ENCODE peak calls at places on chromosomes 6 and 20, in four cellular contexts. E, G, F and B are unnamed samples.

GRCh38 chr6:72217626-72218025 is 331.3 kb downstream of the RIMS1 start:
- DNase-seq in F (no peak), G (no peak), E (no peak), B (no peak)

GRCh38 chr20:64233725-64234124 is 21.8 kb upstream of the PCMTD2 start:
- DNase-seq in E (no peak), G (no peak), F (no peak), B (no peak)

GRCh38 chr20:34570859-34571306 is 12.4 kb downstream of the MAP1LC3A start:
- DNase-seq in E (no peak), G (no peak), F (peak), B (no peak)

GRCh38 chr6:161455848-161456247 is 182.0 kb upstream of the AGPAT4 start:
- DNase-seq in G (no peak), F (no peak), E (no peak), B (no peak)

GRCh38 chr20:50655325-50655880 is 35.9 kb downstream of the RIPOR3 start:
- DNase-seq in G (no peak), E (no peak), F (no peak), B (no peak)

GRCh38 chr20:44089987-44090674 is 96.9 kb downstream of the JPH2 start:
- DNase-seq in G (no peak), E (no peak), F (peak), B (no peak)

GRCh38 chr20:32312718-32313424 is 35.4 kb downstream of the KIF3B start:
- DNase-seq in E (no peak), F (no peak), G (no peak), B (no peak)

GRCh38 chr20:46833360-46833759 is 61.3 kb upstream of the EYA2 start:
- DNase-seq in G (peak), F (no peak), E (no peak), B (no peak)

GRCh38 chr6:34810936-34811632 is 19.2 kb downstream of the BLTP3A start:
- DNase-seq in F (peak), G (peak), E (no peak), B (no peak)

GRCh38 chr20:39309458-39309857 is 347.3 kb downstream of the DHX35 start:
- DNase-seq in G (peak), E (no peak), F (no peak), B (no peak)

GRCh38 chr20:64206619-64207018 is 42.4 kb downstream of the MYT1 start:
- DNase-seq in E (no peak), F (no peak), G (no peak), B (no peak)

GRCh38 chr6:148513145-148514071 is 170.8 kb downstream of the SASH1 start:
- DNase-seq in E (no peak), F (no peak), G (no peak), B (no peak)

GRCh38 chr6:138989098-138989983 is 1.3 kb upstream of the REPS1 start:
- DNase-seq in G (no peak), F (no peak), E (no peak), B (no peak)

DNA sequence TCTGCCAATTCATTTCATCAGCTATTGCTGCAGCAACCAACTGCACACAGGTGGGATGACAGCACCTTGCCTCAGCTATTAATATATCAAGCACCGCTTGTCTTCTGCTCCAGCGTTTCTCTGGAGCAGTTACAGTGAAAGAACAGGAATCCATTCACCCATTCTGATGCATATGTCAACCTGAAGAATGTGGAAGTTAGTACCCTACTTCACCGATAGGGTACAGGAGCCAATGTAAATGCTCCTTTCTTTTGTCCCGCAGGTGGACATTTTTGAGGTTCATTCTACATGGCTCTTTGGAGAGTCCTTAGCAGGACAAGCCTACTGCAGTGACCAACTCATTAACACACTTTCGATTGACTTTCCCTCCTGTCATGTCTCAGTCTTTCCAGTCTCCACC is 139.9 kb upstream of the PRND start:
- DNase-seq in E (no peak), F (no peak), G (no peak), B (no peak)
- TF ChIP-seq CTCF in E (peak), F (no peak), G (no peak), B (peak)

GRCh38 chr20:14264869-14265268 is 72.5 kb downstream of the FLRT3 start:
- DNase-seq in G (no peak), E (no peak), F (peak), B (no peak)
- TF ChIP-seq CTCF in G (no peak), E (peak), F (peak), B (peak)

GRCh38 chr20:1533059-1533458 is 24.4 kb downstream of the SIRPD start:
- DNase-seq in E (no peak), F (peak), G (no peak), B (no peak)
- TF ChIP-seq CTCF in E (no peak), F (peak), G (peak), B (no peak)

DNA sequence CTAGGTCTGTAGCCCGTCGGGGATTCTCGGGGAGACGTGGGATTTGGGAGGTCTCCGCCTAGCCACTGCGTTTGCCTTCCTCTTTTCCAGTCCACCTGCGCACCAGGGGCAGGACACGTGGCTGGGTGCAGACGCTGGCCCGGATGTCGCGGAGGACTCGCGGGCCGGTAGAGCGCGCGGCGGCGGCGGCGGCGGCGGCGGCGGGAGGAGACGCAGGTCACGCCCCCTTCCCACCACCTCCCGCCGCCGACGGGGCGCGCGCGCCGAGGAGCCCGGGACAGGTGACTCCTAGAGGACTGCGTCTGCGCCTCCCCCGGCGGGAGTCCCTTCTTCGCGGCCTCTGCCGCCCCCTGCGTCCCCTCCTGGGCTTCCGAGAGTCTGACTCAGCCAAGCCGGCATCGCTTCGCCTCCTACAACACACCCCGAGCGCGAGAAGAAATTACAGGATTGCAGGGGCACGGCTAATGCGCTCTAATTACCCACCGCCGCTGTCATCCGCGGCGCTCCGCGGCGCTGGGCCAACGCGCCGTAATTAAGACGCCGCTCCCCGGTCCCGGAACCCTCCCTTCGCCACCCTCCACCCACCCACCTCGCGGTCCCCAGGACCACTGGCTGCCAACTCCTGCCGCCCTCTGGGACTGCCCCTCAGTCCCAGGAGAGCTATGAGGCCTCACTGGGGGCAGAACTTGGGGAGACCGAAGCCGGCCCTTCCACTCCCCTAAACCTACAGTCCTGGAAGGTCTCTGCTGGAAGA is 124.5 kb downstream of the MRPL14 start:
- DNase-seq in F (no peak), E (peak), G (peak), B (peak)
- TF ChIP-seq CTCF in F (no peak), E (no peak), G (peak), B (peak)

GRCh38 chr6:118509009-118509617 is 39.0 kb upstream of the PLN start:
- DNase-seq in G (no peak), E (no peak), F (peak), B (no peak)
- TF ChIP-seq CTCF in G (peak), E (peak), F (peak), B (peak)

GRCh38 chr6:137259349-137259748 is 40.2 kb upstream of the IFNGR1 start:
- DNase-seq in E (no peak), G (no peak), F (peak), B (no peak)
- TF ChIP-seq CTCF in E (no peak), G (no peak), F (no peak), B (no peak)

DNA sequence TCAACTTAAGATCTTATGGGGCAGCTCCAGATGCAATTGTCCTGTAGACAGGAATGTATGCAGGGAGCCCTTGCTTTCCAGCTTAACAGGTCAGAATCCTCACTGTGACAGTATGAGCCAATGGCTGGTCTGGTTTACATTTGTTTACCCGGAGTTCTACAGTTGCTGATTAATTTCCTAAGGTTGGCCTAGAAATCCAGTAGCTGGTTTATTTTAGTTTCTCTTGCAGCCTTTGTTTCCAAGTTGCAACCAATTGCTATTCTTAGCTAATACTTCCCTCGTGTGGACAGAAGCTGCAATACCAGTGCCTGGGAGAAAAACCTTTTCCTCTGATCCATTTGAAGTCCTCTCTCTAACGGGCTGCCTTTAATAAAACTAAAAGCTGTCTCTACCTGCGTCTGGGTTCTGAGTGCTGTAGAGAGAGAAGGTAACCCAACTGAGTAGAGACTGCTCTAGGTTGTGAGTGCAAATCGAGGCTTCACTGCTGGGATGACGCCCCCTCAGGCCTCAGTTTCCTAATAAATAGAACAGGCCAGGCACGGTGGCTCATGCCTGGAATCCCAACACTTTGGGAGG is 45.9 kb downstream of the ZNF217 start:
- DNase-seq in E (peak), G (no peak), F (peak), B (peak)
- TF ChIP-seq CTCF in E (peak), G (peak), F (peak), B (peak)

DNA sequence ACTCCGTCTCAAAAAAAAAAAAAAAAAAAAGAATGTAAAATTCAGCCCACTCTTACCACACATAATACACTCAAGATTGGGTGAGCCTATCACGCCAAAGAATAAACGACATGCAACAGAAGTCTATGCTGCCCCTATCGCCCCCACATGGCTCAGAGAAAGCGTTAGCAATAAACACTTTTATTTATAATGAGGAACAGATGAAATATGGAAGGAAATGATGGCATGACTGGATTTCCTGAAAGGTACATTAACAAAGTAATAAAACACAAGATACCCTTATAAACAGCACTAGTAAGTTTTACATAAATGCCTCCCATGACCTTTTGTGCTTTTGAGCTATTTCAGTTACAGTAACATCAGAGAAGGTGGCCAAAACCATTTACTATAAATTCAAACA is 71.5 kb upstream of the SCAF8 start:
- DNase-seq in G (no peak), E (no peak), F (no peak), B (no peak)
- TF ChIP-seq CTCF in G (no peak), E (no peak), F (no peak), B (no peak)

DNA sequence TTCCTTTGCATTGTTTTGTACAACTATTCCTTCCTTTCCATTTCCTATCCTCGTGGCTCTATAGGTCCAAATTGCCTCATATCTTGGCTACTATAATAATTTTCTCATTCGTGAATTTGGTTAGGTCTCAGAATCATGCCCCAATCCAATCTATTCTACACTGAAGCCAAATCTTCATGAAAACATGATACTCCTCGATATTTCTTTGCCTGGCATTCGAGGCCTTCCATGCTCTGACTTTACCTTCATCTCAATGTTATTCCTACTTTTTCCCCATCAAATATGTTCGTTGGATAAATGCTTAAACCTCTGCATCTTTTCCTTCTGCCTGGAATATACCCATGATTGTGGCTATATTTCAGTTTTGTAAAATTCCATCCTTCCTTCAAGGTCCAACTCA is 30.4 kb downstream of the TCF21 start:
- DNase-seq in G (no peak), E (no peak), F (no peak), B (no peak)
- TF ChIP-seq CTCF in G (no peak), E (no peak), F (no peak), B (no peak)

DNA sequence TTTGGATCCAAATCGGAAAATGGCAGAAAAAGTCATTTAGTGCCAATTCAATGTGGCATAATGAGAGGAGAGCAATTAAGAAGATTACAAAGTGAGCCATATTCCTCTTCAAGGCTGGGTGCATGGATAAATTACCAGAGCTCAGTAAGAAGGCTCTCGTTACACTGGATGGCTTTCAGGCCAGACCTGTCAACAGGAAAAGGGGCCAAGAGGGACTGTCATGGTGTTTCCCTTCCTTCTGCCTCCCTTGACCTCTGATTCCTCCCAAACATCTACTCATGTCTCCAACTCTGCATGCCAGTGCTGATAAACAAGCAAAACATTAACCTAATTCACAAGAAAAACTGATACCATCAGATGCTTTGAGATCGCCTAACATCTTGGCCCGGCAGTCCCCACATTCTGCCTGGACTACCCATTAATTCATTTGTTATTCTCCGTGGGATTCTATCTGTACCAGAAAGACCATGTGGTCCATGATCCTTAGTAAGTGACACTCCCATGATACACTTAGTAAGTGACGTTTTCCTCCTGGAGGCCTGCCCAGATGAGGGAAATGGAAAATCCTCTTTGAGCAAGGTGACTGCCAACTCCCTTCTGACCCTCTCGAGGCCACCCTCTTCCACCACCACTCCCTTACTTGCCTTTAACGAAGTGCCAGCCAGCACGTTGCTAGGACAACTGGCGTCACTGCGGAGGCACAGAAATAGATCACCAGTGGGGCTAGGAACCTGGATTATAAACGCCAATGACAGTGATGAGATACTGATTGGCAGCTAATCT is 239.2 kb downstream of the GMPR start:
- DNase-seq in E (no peak), F (no peak), G (no peak), B (no peak)
- TF ChIP-seq CTCF in E (no peak), F (no peak), G (no peak), B (no peak)